ENCODE peak calls at places on chromosomes 11 and 22, in six cellular contexts. One of them, this sample, is unnamed.

GRCh38 chr11:65132238-65132987 is 1.9 kb downstream of the SYVN1 start:
- DNase-seq in K562: peak
- DNase-seq in H1: no peak
- DNase-seq in HepG2: no peak
- DNase-seq in SK-N-SH: no peak
- DNase-seq in GM12892: no peak
- DNase-seq in this sample: no peak

GRCh38 chr11:15826826-15827225 is 529.5 kb downstream of the SOX6 start:
- DNase-seq in K562: peak
- DNase-seq in H1: peak
- DNase-seq in HepG2: no peak
- DNase-seq in GM12892: no peak
- DNase-seq in SK-N-SH: peak
- DNase-seq in this sample: peak

GRCh38 chr11:62458212-62459002 is 39.6 kb downstream of the SCGB1A1 start:
- DNase-seq in HepG2: peak
- DNase-seq in SK-N-SH: no peak
- DNase-seq in K562: peak
- DNase-seq in H1: no peak
- DNase-seq in GM12892: no peak
- DNase-seq in this sample: no peak

GRCh38 chr22:38766076-38766777 is 10.4 kb upstream of the SUN2 start:
- DNase-seq in H1: peak
- DNase-seq in SK-N-SH: peak
- DNase-seq in HepG2: peak
- DNase-seq in GM12892: peak
- DNase-seq in K562: peak
- DNase-seq in this sample: no peak

GRCh38 chr22:29470159-29470855 is 9.7 kb upstream of the NEFH start:
- DNase-seq in H1: peak
- DNase-seq in K562: peak
- DNase-seq in SK-N-SH: peak
- DNase-seq in HepG2: peak
- DNase-seq in GM12892: peak
- DNase-seq in this sample: peak

GRCh38 chr22:28894793-28895192 is 11.4 kb downstream of the ZNRF3 start:
- DNase-seq in GM12892: no peak
- DNase-seq in H1: no peak
- DNase-seq in SK-N-SH: no peak
- DNase-seq in HepG2: no peak
- DNase-seq in K562: no peak
- DNase-seq in this sample: no peak

GRCh38 chr11:59607703-59608454 is 7.7 kb downstream of the OSBP start:
- DNase-seq in K562: no peak
- DNase-seq in H1: no peak
- DNase-seq in HepG2: no peak
- DNase-seq in GM12892: no peak
- DNase-seq in SK-N-SH: no peak
- DNase-seq in this sample: no peak

GRCh38 chr22:46209262-46209661 is 40.8 kb downstream of the CDPF1 start:
- DNase-seq in GM12892: no peak
- DNase-seq in H1: no peak
- DNase-seq in K562: no peak
- DNase-seq in HepG2: no peak
- DNase-seq in SK-N-SH: no peak
- DNase-seq in this sample: no peak

GRCh38 chr11:5242933-5243844 is 6.5 kb downstream of the HBG1 start:
- DNase-seq in HepG2: no peak
- DNase-seq in SK-N-SH: no peak
- DNase-seq in H1: no peak
- DNase-seq in GM12892: no peak
- DNase-seq in K562: peak
- DNase-seq in this sample: no peak

GRCh38 chr11:62770778-62771143 is 435 bp upstream of the TAF6L start:
- DNase-seq in H1: no peak
- DNase-seq in GM12892: no peak
- DNase-seq in HepG2: peak
- DNase-seq in K562: peak
- DNase-seq in SK-N-SH: peak
- DNase-seq in this sample: no peak

GRCh38 chr11:117662870-117663269 is 134.1 kb downstream of the DSCAML1 start:
- DNase-seq in K562: no peak
- DNase-seq in SK-N-SH: no peak
- DNase-seq in GM12892: no peak
- DNase-seq in HepG2: no peak
- DNase-seq in H1: no peak
- DNase-seq in this sample: no peak

GRCh38 chr11:119567667-119568582 is 145.0 kb upstream of the THY1 start:
- DNase-seq in K562: peak
- DNase-seq in GM12892: no peak
- DNase-seq in SK-N-SH: peak
- DNase-seq in HepG2: no peak
- DNase-seq in H1: no peak
- DNase-seq in this sample: no peak

GRCh38 chr11:73965764-73966121 is 14.9 kb downstream of the DNAJB13 start:
- DNase-seq in K562: no peak
- DNase-seq in H1: no peak
- DNase-seq in GM12892: no peak
- DNase-seq in SK-N-SH: no peak
- DNase-seq in HepG2: no peak
- DNase-seq in this sample: no peak

GRCh38 chr22:47370448-47371262 is 608.2 kb downstream of the TBC1D22A start:
- DNase-seq in H1: no peak
- DNase-seq in GM12892: no peak
- DNase-seq in SK-N-SH: peak
- DNase-seq in HepG2: no peak
- DNase-seq in K562: no peak
- DNase-seq in this sample: no peak

GRCh38 chr22:24935771-24936483 is 10.6 kb downstream of the LHFPL7 start:
- DNase-seq in SK-N-SH: no peak
- DNase-seq in H1: no peak
- DNase-seq in K562: no peak
- DNase-seq in HepG2: no peak
- DNase-seq in GM12892: no peak
- DNase-seq in this sample: no peak

GRCh38 chr11:79579063-79579462 is 138.2 kb upstream of the TENM4 start:
- DNase-seq in K562: no peak
- DNase-seq in HepG2: no peak
- DNase-seq in H1: no peak
- DNase-seq in SK-N-SH: no peak
- DNase-seq in GM12892: no peak
- DNase-seq in this sample: no peak

GRCh38 chr11:132158091-132158490 is 787.7 kb downstream of the NTM start:
- DNase-seq in HepG2: no peak
- DNase-seq in H1: peak
- DNase-seq in SK-N-SH: no peak
- DNase-seq in K562: no peak
- DNase-seq in GM12892: no peak
- DNase-seq in this sample: no peak

GRCh38 chr11:79220171-79220570 is 220.7 kb downstream of the TENM4 start:
- DNase-seq in H1: no peak
- DNase-seq in K562: no peak
- DNase-seq in GM12892: no peak
- DNase-seq in HepG2: no peak
- DNase-seq in SK-N-SH: no peak
- DNase-seq in this sample: no peak

GRCh38 chr11:110827276-110827675 is 115.0 kb upstream of the ARHGAP20 start:
- DNase-seq in SK-N-SH: no peak
- DNase-seq in H1: no peak
- DNase-seq in GM12892: no peak
- DNase-seq in K562: no peak
- DNase-seq in HepG2: no peak
- DNase-seq in this sample: no peak

GRCh38 chr11:91850533-91851305 is 373.9 kb upstream of the FAT3 start:
- DNase-seq in GM12892: no peak
- DNase-seq in H1: no peak
- DNase-seq in HepG2: no peak
- DNase-seq in SK-N-SH: no peak
- DNase-seq in K562: no peak
- DNase-seq in this sample: no peak

GRCh38 chr11:2557381-2557780 is 112.6 kb downstream of the KCNQ1 start:
- DNase-seq in K562: no peak
- DNase-seq in H1: no peak
- DNase-seq in SK-N-SH: no peak
- DNase-seq in HepG2: no peak
- DNase-seq in GM12892: no peak
- DNase-seq in this sample: no peak

DNA sequence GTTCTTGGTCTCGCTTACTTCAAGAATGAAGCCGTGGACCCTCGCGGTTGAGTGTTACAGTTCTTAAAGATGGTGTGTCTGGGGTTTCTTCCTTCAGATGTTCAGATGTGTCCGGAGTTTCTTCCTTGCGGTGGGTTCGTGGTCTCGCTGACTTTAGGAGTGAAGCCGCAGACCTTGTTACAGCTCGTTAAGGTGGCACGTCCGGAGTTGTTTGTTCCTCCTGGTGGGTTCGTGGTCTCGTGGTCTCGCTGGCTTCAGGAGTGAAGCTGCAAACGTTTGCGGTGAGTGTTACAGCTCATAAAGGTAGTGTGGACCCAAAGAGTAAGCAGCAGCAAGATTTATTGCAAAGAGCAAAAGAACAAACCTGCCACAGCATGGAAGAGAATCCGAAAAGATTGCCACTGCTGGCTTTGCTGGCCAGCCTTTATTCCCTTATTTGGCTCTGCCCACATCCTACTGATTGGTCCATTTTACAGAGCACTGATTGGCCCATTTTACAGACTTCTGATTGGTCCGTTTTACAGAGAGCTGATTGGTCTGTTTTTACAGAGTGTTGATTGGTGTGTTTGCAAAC is 27.1 kb upstream of the NXPE2 start:
- DNase-seq in GM12892: no peak
- DNase-seq in K562: no peak
- DNase-seq in SK-N-SH: no peak
- DNase-seq in H1: no peak
- DNase-seq in HepG2: no peak
- DNase-seq in this sample: no peak
- TF ChIP-seq TAF1 in GM12892: no peak
- TF ChIP-seq TAF1 in K562: no peak
- TF ChIP-seq TAF1 in SK-N-SH: no peak
- TF ChIP-seq TAF1 in H1: no peak
- TF ChIP-seq TAF1 in HepG2: no peak
- TF ChIP-seq TAF1 in this sample: no peak

GRCh38 chr22:20972933-20973577 is 6.0 kb downstream of the AIFM3 start:
- DNase-seq in GM12892: no peak
- DNase-seq in SK-N-SH: no peak
- DNase-seq in HepG2: no peak
- DNase-seq in K562: no peak
- DNase-seq in H1: no peak
- DNase-seq in this sample: no peak

GRCh38 chr22:20973634-20974286 is 6.7 kb downstream of the AIFM3 start:
- DNase-seq in GM12892: no peak
- DNase-seq in H1: no peak
- DNase-seq in K562: no peak
- DNase-seq in HepG2: no peak
- DNase-seq in SK-N-SH: no peak
- DNase-seq in this sample: no peak

GRCh38 chr22:20972014-20972797 is 5.2 kb downstream of the AIFM3 start:
- DNase-seq in SK-N-SH: no peak
- DNase-seq in K562: peak
- DNase-seq in GM12892: no peak
- DNase-seq in HepG2: no peak
- DNase-seq in H1: no peak
- DNase-seq in this sample: no peak

GRCh38 chr22:20968281-20968977 is 1.4 kb downstream of the AIFM3 start:
- DNase-seq in SK-N-SH: peak
- DNase-seq in HepG2: no peak
- DNase-seq in GM12892: no peak
- DNase-seq in K562: no peak
- DNase-seq in H1: no peak
- DNase-seq in this sample: no peak

GRCh38 chr22:20970939-20971657 is 4.0 kb downstream of the AIFM3 start:
- DNase-seq in SK-N-SH: no peak
- DNase-seq in H1: no peak
- DNase-seq in K562: no peak
- DNase-seq in GM12892: no peak
- DNase-seq in HepG2: no peak
- DNase-seq in this sample: no peak
- TF ChIP-seq TAF1 in SK-N-SH: no peak
- TF ChIP-seq TAF1 in H1: no peak
- TF ChIP-seq TAF1 in K562: no peak
- TF ChIP-seq TAF1 in GM12892: no peak
- TF ChIP-seq TAF1 in HepG2: no peak
- TF ChIP-seq TAF1 in this sample: no peak

DNA sequence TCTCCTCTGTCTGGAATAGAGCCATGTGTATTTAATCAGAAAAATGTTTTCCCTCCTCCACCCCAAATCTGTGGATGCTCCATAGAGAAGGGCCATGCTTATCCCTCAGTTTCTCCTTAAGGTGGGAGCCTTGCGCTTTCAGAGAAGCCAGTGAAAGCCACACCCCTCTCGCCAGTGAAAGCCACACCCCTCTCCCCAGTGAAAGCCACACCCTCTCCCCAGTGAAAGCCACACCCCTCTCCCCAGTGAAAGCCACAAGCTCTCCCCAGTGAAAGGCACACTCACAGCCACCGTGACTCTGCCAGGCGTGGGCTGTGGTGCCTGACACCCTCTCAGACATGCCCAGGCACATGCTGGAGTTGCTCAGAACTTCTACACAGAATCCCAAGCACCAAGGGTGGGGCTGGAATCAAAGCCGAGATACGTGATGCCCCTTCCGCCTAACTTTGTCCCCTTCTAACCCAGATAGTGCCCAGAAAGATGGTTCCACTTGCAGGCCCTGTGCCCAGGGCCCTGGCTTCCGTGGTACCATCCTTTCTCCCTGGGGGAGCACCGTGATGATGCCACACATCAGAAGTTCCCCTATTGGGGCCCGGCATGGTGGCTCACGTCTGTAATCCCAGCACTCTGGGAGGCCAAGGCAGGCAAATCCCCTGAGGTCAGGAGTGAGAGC is 16.5 kb upstream of the PRR5 start:
- DNase-seq in HepG2: no peak
- DNase-seq in H1: no peak
- DNase-seq in K562: peak
- DNase-seq in GM12892: peak
- DNase-seq in SK-N-SH: peak
- DNase-seq in this sample: no peak
- TF ChIP-seq TAF1 in HepG2: no peak
- TF ChIP-seq TAF1 in H1: no peak
- TF ChIP-seq TAF1 in K562: no peak
- TF ChIP-seq TAF1 in GM12892: no peak
- TF ChIP-seq TAF1 in SK-N-SH: no peak
- TF ChIP-seq TAF1 in this sample: no peak

GRCh38 chr22:37275622-37276021 is 6.7 kb upstream of the CYTH4 start:
- DNase-seq in SK-N-SH: no peak
- DNase-seq in GM12892: no peak
- DNase-seq in K562: no peak
- DNase-seq in HepG2: no peak
- DNase-seq in H1: no peak
- DNase-seq in this sample: no peak
- TF ChIP-seq TAF1 in SK-N-SH: no peak
- TF ChIP-seq TAF1 in GM12892: no peak
- TF ChIP-seq TAF1 in K562: no peak
- TF ChIP-seq TAF1 in HepG2: no peak
- TF ChIP-seq TAF1 in H1: no peak
- TF ChIP-seq TAF1 in this sample: no peak